ENCODE peak calls at places on chromosomes 16 and 17, in four cellular contexts. W is A549, T is IMR-90, I is HepG2. S is an unnamed sample.

GRCh38 chr17:55496094-55496881 is 15.0 kb downstream of the SMIM36 start:
- DNase-seq in I (peak; percentile 28), T (peak; percentile 67), W (peak; percentile 93), S (no peak)

GRCh38 chr17:37081287-37081686 is 132.5 kb downstream of the AATF start:
- DNase-seq in T (no peak), I (no peak), W (peak; percentile 22), S (no peak)

GRCh38 chr16:3713587-3714242 is 3.6 kb downstream of the TRAP1 start:
- DNase-seq in I (no peak), W (no peak), T (no peak), S (no peak)

GRCh38 chr17:68576811-68577551 is 24.2 kb downstream of the FAM20A start:
- DNase-seq in T (peak; percentile 25), W (no peak), I (no peak), S (no peak)

GRCh38 chr17:81048827-81049371 is 13.9 kb downstream of the BAIAP2 start:
- DNase-seq in T (no peak), I (no peak), W (no peak), S (no peak)

GRCh38 chr16:54094641-54095040 is 191.9 kb downstream of the IRX3 start:
- DNase-seq in T (no peak), W (no peak), I (no peak), S (no peak)

GRCh38 chr17:46795379-46795952 is 23.0 kb downstream of the WNT3 start:
- DNase-seq in W (peak; percentile 67), T (no peak), I (peak; percentile 54), S (peak; percentile 94)

GRCh38 chr17:63420868-63421680 is 25.0 kb downstream of the CYB561 start:
- DNase-seq in T (no peak), I (no peak), W (no peak), S (no peak)

GRCh38 chr16:66961065-66961744 is at the start of gene CES3:
- DNase-seq in W (peak; percentile 85), I (peak; percentile 85), T (peak; percentile 58), S (peak; percentile 87)

GRCh38 chr16:83402160-83402794 is 405.5 kb upstream of the HSBP1 start:
- DNase-seq in I (no peak), T (peak; percentile 45), W (no peak), S (no peak)

GRCh38 chr17:37079735-37080134 is 131.0 kb downstream of the AATF start:
- DNase-seq in I (no peak), T (peak; percentile 45), W (no peak), S (no peak)

GRCh38 chr17:5011928-5012327 is 14.2 kb downstream of the KIF1C start:
- DNase-seq in I (no peak), T (peak; percentile 72), W (no peak), S (no peak)

GRCh38 chr17:8243827-8244226 is 4.0 kb downstream of the CTC1 start:
- DNase-seq in W (peak; percentile 31), T (no peak), I (no peak), S (no peak)
- TF ChIP-seq MAZ in W (no peak), T (no peak), I (no peak), S (no peak)

GRCh38 chr16:28820016-28820415 is 2.8 kb upstream of the ATXN2L start:
- DNase-seq in T (no peak), W (peak; percentile 50), I (no peak), S (peak; percentile 82)
- TF ChIP-seq MAZ in T (no peak), W (no peak), I (no peak), S (no peak)

DNA sequence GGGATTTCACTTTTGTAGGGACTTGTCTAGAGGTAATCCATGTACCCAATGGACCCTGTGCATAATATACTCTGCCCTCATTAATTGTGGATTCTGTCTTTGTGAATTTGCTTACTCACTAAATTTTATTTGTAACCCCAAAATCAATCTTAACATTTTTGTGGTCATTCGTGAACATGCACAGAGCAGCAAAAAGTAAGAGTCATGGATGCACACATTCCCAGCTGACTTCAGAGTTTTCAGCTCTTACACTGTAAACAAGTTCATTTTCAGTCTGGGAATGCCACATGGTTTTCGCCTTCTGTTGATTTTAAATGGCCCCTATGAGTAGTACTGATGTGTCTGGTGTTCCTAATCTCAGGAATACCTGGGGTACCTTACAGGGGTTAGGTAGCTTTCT is 24.3 kb downstream of the TAC4 start:
- DNase-seq in I (no peak), W (no peak), T (peak; percentile 91), S (no peak)
- TF ChIP-seq MAZ in I (no peak), W (no peak), T (no peak), S (no peak)

GRCh38 chr17:13786000-13786598 is 184.4 kb upstream of the HS3ST3A1 start:
- DNase-seq in I (no peak), W (no peak), T (peak; percentile 76), S (no peak)
- TF ChIP-seq MAZ in I (no peak), W (no peak), T (no peak), S (no peak)

GRCh38 chr16:71853413-71853812 is 7.6 kb downstream of the ATXN1L start:
- DNase-seq in W (no peak), I (no peak), T (no peak), S (no peak)
- TF ChIP-seq MAZ in W (no peak), I (no peak), T (no peak), S (no peak)

DNA sequence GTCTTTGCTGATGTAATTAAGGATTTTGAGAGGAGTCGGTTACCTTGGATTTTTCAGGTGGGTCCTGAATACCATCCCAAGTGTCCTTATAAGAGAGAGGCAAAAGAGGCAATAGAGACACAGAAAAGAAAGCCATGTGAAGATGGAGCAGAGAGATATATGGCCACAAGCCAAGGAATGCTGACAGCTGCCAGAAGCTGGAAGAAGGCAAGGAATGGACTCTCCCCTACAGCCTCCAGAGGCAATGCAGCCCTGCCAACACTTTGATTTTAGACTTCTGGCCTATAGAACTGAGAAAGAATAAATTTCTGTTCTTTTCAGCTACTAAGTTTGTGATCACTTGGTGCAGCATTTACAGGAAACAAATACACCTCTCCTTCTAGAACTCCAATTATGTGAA is 8.2 kb upstream of the RNFT1 start:
- DNase-seq in I (no peak), W (no peak), T (peak; percentile 9), S (no peak)
- TF ChIP-seq MAZ in I (no peak), W (no peak), T (no peak), S (no peak)

DNA sequence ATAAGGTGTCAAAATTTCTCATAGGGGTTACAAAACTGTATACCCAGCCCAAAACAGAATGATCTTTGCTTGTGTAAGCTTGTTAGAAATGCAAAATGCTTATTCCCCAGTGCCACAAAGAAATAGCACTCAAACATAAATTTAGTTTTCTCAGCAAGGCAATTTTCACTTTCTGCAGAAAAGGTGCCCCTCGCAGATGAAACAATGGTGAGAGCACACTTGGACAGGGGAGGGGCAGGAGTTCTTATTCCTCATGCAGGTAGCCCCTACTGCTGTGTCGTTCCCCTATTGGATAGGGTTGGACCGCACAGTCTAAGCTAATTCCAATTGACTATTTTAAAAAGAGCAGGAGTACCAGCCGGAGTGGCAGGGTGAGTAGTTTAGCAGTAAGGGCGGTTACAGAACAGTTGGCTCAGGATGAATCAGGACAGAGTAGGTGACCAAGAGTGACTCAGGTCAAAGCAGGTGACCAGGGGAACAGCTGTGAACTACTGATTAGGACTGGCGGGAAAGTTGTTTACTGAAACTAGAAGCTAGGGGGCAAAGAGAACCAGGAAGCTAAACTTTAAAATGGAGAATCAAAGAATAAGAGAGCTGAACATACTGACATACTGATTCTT is 5.5 kb upstream of the LDHD start:
- DNase-seq in I (peak; percentile 42), T (no peak), W (no peak), S (peak; percentile 59)
- TF ChIP-seq MAZ in I (no peak), T (no peak), W (no peak), S (no peak)